ENCODE peak calls at places on chromosomes 4 and X, in eight cellular contexts. X is GM12891, P is breast epithelium, V is uterus, I is lower leg skin, J is stomach, D is ovary, M is NB4. O is an unnamed sample.

GRCh38 chr4:8537041-8537461 is 43.1 kb upstream of the GPR78 start:
- DNase-seq in I (peak), V (peak), D (peak), J (peak), P (peak), X (no peak), M (peak), O (peak)

GRCh38 chr4:5863461-5864113 is 29.3 kb downstream of the CRMP1 start:
- DNase-seq in X (no peak), J (no peak), P (no peak), V (no peak), D (no peak), I (no peak), M (peak), O (peak)

GRCh38 chr4:169009281-169010124 is 552 bp downstream of the CBR4 start:
- DNase-seq in X (no peak), V (peak), I (peak), J (peak), D (peak), M (peak), P (peak), O (peak)

GRCh38 chr4:82360298-82361177 is 13.3 kb downstream of the HNRNPD start:
- DNase-seq in M (peak), X (no peak), I (no peak), V (no peak), D (no peak), J (no peak), P (no peak), O (peak)

GRCh38 chr4:6092131-6092530 is 73.9 kb upstream of the C4orf50 start:
- DNase-seq in J (no peak), M (no peak), D (no peak), P (no peak), I (no peak), V (no peak), X (no peak), O (no peak)

GRCh38 chr4:145299380-145300076 is 119.1 kb upstream of the OTUD4 start:
- DNase-seq in J (no peak), X (no peak), M (peak), I (no peak), D (no peak), P (no peak), V (no peak), O (no peak)

GRCh38 chr4:123343400-123344060 is 53.1 kb upstream of the SPRY1 start:
- DNase-seq in P (no peak), D (no peak), V (no peak), J (no peak), I (no peak), X (no peak), M (no peak), O (no peak)

GRCh38 chrX:45710081-45710801 is 509.6 kb upstream of the DIPK2B start:
- DNase-seq in J (no peak), I (no peak), P (no peak), V (no peak), D (no peak), X (no peak), M (peak), O (peak)

GRCh38 chr4:148376151-148376550 is 66.1 kb downstream of the NR3C2 start:
- DNase-seq in P (peak), M (no peak), J (peak), D (peak), V (no peak), I (peak), X (no peak), O (peak)

GRCh38 chrX:71253253-71254091 is 468 bp downstream of the ZMYM3 start:
- DNase-seq in V (peak), M (peak), D (peak), P (no peak), J (peak), X (no peak), I (no peak), O (peak)

GRCh38 chrX:149630681-149631292 is 805 bp downstream of the TMEM185A start:
- DNase-seq in D (no peak), J (no peak), V (no peak), X (no peak), I (no peak), M (peak), P (no peak), O (peak)

GRCh38 chrX:47226531-47227333 is 6.1 kb upstream of the USP11 start:
- DNase-seq in M (no peak), X (no peak), I (no peak), V (peak), D (peak), J (no peak), P (no peak), O (no peak)

GRCh38 chrX:130680164-130681035 is 222.6 kb downstream of the ENOX2 start:
- DNase-seq in J (no peak), I (no peak), V (no peak), D (peak), P (no peak), M (no peak), X (no peak), O (no peak)

DNA sequence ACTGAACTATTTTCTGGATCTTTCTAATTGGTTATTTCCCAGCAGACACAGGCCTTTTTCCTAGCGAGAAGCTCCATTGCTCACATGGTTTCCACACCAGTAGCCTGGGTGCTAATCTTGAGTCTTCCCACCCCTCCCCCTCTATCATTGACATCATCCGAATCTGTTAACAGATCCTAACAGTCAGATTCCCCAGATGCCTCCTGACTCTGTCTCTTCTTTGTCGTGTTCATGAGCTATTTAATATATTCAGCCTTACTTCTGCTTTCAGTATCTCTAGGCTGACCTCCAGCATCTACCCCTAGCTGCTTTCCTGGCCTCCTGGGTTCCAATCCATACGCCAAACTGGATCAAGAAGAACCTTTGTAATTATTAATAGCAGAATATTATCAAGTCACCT is 85.0 kb downstream of the CLNK start:
- DNase-seq in V (no peak), D (no peak), J (no peak), M (no peak), P (no peak), I (no peak), X (no peak), O (no peak)
- TF ChIP-seq POLR2A in V (no peak), D (no peak), J (no peak), M (no peak), P (no peak), I (no peak), X (no peak), O (no peak)

DNA sequence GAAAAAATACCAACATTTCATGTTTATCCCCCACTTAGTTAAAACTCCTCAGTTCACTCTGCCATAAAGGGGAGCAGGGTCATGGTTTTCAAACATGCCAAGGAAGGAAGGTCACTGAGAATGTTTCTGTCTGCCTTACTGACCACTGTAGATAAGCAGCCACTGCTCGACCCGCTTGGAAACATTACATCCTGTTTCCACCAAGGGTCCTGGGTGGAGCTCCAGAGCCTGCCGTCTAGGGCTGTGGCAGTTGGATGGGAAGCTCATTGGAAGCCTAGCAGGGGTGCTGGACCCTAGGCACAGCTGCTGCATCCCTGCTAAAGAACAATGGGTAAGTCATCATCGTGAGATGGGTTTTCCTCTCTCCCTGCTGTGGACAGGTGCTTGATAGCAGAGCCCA is 76.1 kb upstream of the SRD5A3 start:
- DNase-seq in X (no peak), M (no peak), J (no peak), D (no peak), V (no peak), P (no peak), I (no peak), O (no peak)
- TF ChIP-seq POLR2A in X (no peak), M (no peak), J (no peak), D (no peak), V (no peak), P (no peak), I (no peak), O (no peak)

GRCh38 chr4:112270643-112271484 is 14.8 kb downstream of the TIFA start:
- DNase-seq in I (no peak), D (no peak), X (no peak), P (no peak), V (no peak), J (no peak), M (peak), O (no peak)
- TF ChIP-seq POLR2A in I (no peak), D (no peak), X (no peak), P (no peak), V (no peak), J (no peak), M (no peak), O (no peak)

DNA sequence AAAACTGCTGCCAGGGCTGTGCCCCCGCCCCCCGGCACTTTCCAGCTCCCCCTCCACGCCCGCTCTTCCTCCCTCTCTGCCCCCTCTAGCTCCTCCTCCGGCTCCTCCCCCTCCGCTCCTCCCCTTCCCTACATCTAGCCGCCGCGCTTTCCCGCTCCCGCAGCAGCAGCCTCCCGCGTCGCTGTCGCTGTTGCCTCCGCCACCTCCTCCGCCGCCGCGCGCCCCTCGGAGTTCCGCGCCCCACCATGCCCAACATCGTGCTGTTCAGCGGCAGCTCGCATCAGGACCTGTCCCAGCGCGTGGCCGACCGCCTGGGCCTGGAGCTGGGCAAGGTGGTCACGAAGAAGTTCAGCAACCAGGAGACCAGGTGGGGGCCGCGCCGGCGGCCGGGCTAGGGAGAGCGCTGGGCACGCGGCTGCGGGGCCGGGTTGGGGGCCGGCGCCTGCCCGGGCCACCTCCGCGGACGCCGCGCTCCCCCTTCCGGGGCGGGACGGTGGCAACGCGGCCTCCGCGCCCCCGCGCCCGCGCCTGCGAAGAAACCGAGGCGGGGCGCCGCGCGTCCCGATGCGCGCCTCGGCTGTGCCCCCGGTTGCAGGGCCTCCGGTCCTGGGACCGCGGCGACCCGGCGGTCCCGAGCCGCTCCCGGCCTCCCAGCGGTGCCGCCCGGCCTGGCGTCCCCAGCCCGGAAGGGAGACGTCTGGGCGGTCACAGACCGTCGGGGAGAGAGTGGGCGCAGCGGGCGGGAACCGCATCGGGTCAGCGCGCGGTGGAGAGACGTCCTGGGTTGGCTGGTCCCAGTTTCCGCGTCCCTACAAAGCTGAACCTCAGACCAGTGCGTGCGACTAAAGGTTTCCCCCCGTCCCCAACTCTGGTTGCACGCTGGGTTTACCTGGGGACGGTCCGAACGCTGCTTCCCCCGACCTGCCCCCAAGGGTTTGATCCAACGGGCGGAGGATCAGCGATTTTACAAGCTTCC is at the start of gene PRPS2:
- DNase-seq in J (peak), D (peak), P (peak), M (peak), I (peak), X (peak), V (peak), O (peak)
- TF ChIP-seq POLR2A in J (no peak), D (peak), P (no peak), M (peak), I (no peak), X (no peak), V (peak), O (peak)

DNA sequence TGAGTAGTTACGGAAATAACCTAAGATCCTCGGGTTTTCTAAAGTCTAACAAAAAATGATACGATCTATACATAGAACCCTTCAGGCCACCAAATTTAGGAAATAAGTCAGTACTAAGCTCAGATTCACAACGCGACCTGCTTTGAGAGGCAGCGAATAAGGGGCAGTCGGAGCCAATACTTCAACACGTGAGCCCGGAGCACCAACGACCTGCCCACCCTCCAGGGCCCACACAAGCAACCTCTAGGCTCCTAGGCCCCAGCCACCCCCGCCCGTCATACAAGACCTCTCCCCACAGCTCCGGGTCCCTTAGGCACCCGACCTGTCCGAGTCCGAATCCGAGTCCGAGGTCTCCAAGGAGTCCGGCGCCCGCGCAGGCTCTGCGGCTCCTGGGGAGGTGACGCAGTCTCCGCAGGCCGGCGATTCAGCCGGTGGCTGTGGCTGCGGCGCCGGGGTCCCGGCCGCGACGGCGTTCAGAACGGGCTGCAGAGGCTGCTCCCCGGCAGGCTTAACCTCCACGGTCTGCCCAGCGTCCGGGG is 580 bp downstream of the NAF1 start:
- DNase-seq in X (peak), M (peak), J (peak), P (peak), V (peak), D (peak), I (peak), O (peak)
- TF ChIP-seq POLR2A in X (no peak), M (no peak), J (no peak), P (no peak), V (no peak), D (no peak), I (no peak), O (no peak)

GRCh38 chr4:81030061-81030616 is 369 bp upstream of the BMP3 start:
- DNase-seq in I (no peak), X (no peak), M (peak), D (no peak), V (no peak), J (no peak), P (no peak), O (no peak)

GRCh38 chr4:81032805-81033684 is 2.5 kb downstream of the BMP3 start:
- DNase-seq in V (no peak), X (no peak), P (no peak), D (no peak), M (no peak), J (no peak), I (no peak), O (no peak)

GRCh38 chr4:81031389-81032173 is 1.1 kb downstream of the BMP3 start:
- DNase-seq in I (no peak), P (no peak), M (no peak), D (no peak), J (no peak), X (peak), V (no peak), O (no peak)

GRCh38 chr4:81032174-81032551 is 1.7 kb downstream of the BMP3 start:
- DNase-seq in I (no peak), X (no peak), J (no peak), P (no peak), V (no peak), M (no peak), D (no peak), O (no peak)

GRCh38 chr4:81030617-81031388 is at the start of gene BMP3:
- DNase-seq in I (no peak), X (peak), P (no peak), M (no peak), D (peak), J (no peak), V (no peak), O (peak)
- TF ChIP-seq POLR2A in I (no peak), X (no peak), P (no peak), M (no peak), D (no peak), J (no peak), V (no peak), O (no peak)

GRCh38 chr4:133148690-133149363 is at the start of gene PCDH10:
- DNase-seq in D (peak), P (peak), V (peak), I (peak), M (no peak), X (peak), J (peak), O (peak)
- TF ChIP-seq POLR2A in D (peak), P (no peak), V (peak), I (no peak), M (no peak), X (no peak), J (no peak), O (peak)

GRCh38 chrX:20266810-20267598 is at the start of gene RPS6KA3:
- DNase-seq in X (peak), V (peak), J (peak), P (peak), I (peak), M (peak), D (peak), O (peak)
- TF ChIP-seq POLR2A in X (no peak), V (peak), J (no peak), P (peak), I (no peak), M (peak), D (peak), O (peak)

GRCh38 chr4:98658287-98659105 is at the start of gene TSPAN5:
- DNase-seq in D (peak), M (peak), V (peak), X (peak), P (peak), I (peak), J (peak), O (peak)
- TF ChIP-seq POLR2A in D (no peak), M (no peak), V (peak), X (no peak), P (no peak), I (no peak), J (no peak), O (peak)

O was measured in A549.